ENCODE peak calls at places on chromosomes 3 and 15, in four cellular contexts. H is retinal pigment epithelial cell, T is dorsolateral prefrontal cortex, G is thoracic aorta. V is an unnamed sample.

GRCh38 chr3:155391583-155391982 is 98.1 kb upstream of the STRIT1 start:
- DNase-seq in H (peak; percentile 83), T (no peak), G (no peak), V (no peak)

GRCh38 chr3:43015572-43016512 is 36.7 kb downstream of the GASK1A start:
- DNase-seq in H (no peak), T (no peak), G (no peak), V (no peak)

GRCh38 chr3:106049876-106050275 is 181.1 kb upstream of the CBLB start:
- DNase-seq in H (no peak), T (no peak), G (no peak), V (no peak)

GRCh38 chr3:113263020-113263419 is 51.7 kb downstream of the BOC start:
- DNase-seq in H (no peak), T (no peak), G (no peak), V (no peak)

GRCh38 chr15:66721020-66721419 is 19.0 kb downstream of the SMAD6 start:
- DNase-seq in H (no peak), T (no peak), G (no peak), V (no peak)

GRCh38 chr3:2137651-2138050 is 39.0 kb downstream of the CNTN4 start:
- DNase-seq in H (no peak), T (no peak), G (no peak), V (no peak)

GRCh38 chr15:80186597-80186996 is 33.8 kb downstream of the FAH start:
- DNase-seq in H (no peak), T (no peak), G (no peak), V (no peak)

GRCh38 chr3:46849098-46849631 is 14.1 kb downstream of the MYL3 start:
- DNase-seq in H (no peak), T (no peak), G (no peak), V (no peak)

GRCh38 chr3:141810161-141810560 is 47.0 kb downstream of the GRK7 start:
- DNase-seq in H (no peak), T (no peak), G (no peak), V (no peak)

GRCh38 chr3:140093742-140094141 is 158.8 kb downstream of the CLSTN2 start:
- DNase-seq in H (peak; percentile 86), T (peak; percentile 54), G (peak; percentile 52), V (no peak)

GRCh38 chr3:56471771-56472170 is 3.5 kb upstream of the ERC2 start:
- DNase-seq in H (no peak), T (no peak), G (no peak), V (no peak)

GRCh38 chr3:56467108-56467507 is 1.2 kb downstream of the ERC2 start:
- DNase-seq in H (peak; percentile 91), T (peak; percentile 91), G (no peak), V (peak; percentile 82)

GRCh38 chr3:56469141-56469540 is 874 bp upstream of the ERC2 start:
- DNase-seq in H (no peak), T (no peak), G (no peak), V (no peak)

GRCh38 chr3:56467801-56468183 is 475 bp downstream of the ERC2 start:
- DNase-seq in H (no peak), T (no peak), G (no peak), V (peak; percentile 49)

DNA sequence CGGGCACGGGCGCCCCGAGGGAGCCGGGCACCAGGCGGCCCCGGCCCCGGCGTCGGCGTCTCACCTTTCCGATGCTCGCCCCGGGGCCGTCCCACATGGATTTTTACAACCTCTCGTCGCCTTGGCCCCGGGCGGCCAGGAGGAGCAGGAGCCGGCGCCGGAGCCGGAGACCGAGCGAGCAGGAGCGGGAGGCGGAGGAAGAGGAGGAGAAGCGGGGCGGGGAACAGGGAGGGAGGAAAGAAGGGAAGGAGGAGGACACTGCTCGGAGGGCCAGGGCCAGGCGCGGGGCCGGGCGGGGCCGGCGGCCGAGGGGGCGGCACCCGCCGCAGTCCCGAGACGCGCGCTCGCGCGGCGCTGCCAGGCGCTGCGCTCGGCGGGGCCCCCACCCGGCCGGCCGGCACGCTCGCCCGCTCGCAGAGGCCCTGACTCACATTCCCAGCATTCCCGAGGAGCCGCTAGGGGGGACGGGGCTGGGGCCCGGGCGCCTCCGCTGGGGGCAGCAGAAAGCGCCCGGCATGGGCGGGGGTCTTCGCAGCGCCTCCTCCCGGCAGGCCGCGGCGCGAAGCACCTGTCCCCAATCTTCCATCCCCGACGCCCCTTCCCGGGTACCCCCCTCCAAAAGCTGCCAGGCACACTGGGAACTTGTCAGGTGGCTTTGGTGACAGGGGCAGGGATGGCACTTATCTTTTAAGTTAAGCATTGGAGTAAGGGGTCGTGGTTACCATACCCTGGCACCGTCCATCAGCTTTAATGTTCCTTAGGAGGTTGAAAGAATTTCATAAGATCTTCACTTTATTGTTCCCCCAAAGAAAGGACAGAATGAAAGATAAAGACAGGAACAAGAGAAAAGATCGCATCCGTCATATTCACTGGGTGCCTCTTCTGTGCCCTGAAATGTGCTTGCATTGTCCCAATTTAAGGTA is at the start of gene ERC2:
- DNase-seq in H (peak; percentile 25), T (peak; percentile 65), G (no peak), V (peak; percentile 56)
- TF ChIP-seq CTCF in H (peak; percentile 49), T (peak; percentile 43), G (no peak), V (peak; percentile 26)

GRCh38 chr3:133643611-133644010 is 18.1 kb downstream of the TOPBP1 start:
- DNase-seq in H (peak; percentile 63), T (no peak), G (no peak), V (no peak)
- TF ChIP-seq CTCF in H (no peak), T (no peak), G (no peak), V (no peak)

DNA sequence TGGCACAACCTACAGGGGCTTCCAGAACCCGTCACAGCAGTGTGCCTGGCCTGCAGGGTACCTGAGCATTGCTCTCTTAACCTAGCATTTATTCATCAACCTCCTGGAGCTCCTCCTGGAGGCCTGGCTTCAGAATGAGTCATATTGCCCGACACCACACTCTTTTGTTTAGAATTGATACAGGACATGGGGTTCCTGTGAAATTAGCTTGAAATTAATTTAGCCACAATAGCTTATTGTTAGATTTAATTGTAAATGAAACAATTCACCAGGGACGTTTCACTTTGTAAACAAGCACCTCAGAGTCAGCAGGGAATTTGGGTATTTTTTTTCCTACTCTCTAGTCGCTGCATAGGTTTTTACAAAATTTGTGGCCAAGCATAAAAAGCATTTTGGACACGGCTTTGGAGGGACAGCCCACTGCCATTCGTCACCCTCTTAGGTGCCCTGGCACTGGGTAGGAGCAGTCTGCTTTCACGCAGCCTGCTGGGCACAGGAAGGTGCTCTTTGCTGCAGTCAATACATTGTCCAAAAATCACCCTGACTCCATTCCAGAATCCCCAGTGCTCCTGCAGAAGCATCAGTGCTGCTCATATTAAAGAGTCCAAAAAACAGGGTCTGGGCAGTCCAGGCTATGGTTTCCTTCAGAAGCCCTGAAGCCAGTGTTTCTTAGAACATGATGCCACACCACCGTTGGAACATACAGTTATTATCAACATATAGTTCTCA is 60.8 kb upstream of the MEF2A start:
- DNase-seq in H (no peak), T (no peak), G (no peak), V (no peak)
- TF ChIP-seq CTCF in H (peak; percentile 38), T (no peak), G (no peak), V (no peak)

GRCh38 chr3:11807651-11808050 is 39.0 kb downstream of the TAMM41 start:
- DNase-seq in H (no peak), T (no peak), G (no peak), V (no peak)

GRCh38 chr3:11805716-11806115 is 41.0 kb downstream of the TAMM41 start:
- DNase-seq in H (no peak), T (no peak), G (no peak), V (no peak)

GRCh38 chr3:11808231-11808630 is 38.5 kb downstream of the TAMM41 start:
- DNase-seq in H (no peak), T (peak; percentile 39), G (no peak), V (no peak)

GRCh38 chr3:11810276-11810675 is 36.4 kb downstream of the TAMM41 start:
- DNase-seq in H (no peak), T (no peak), G (no peak), V (no peak)
- TF ChIP-seq CTCF in H (no peak), T (no peak), G (no peak), V (no peak)

GRCh38 chr3:54649551-54649950 is 278.3 kb downstream of the LRTM1 start:
- DNase-seq in H (no peak), T (no peak), G (no peak), V (no peak)
- TF ChIP-seq CTCF in H (no peak), T (no peak), G (no peak), V (no peak)

GRCh38 chr3:191417457-191417729 is 43.6 kb upstream of the PYDC2 start:
- DNase-seq in H (no peak), T (no peak), G (no peak), V (no peak)
- TF ChIP-seq CTCF in H (no peak), T (no peak), G (no peak), V (no peak)